ENCODE peak calls at places on chromosome 1, in seven cellular contexts. U is BJ, D is activated B cell treated with CpG ODN at 0.5 μM for 24 hours, N is MM.1S, R is body of pancreas, G is GM12865, Y is epithelial cell of proximal tubule. A is an unnamed sample.

GRCh38 chr1:224621813-224622682 is 5.9 kb downstream of the CNIH3 start:
- DNase-seq in Y (no peak), G (no peak), U (no peak), R (no peak), N (no peak), D (no peak), A (no peak)

GRCh38 chr1:205042911-205043806 is at the start of gene CNTN2:
- DNase-seq in D (no peak), Y (no peak), G (no peak), N (no peak), R (no peak), U (no peak), A (no peak)

GRCh38 chr1:55466343-55466742 is 251.2 kb upstream of the USP24 start:
- DNase-seq in G (no peak), R (no peak), U (no peak), N (no peak), Y (no peak), D (no peak), A (no peak)

GRCh38 chr1:192609110-192610079 is 26.6 kb upstream of the RGS13 start:
- DNase-seq in D (peak; percentile 56), G (peak; percentile 95), Y (no peak), R (no peak), U (no peak), N (peak; percentile 95), A (no peak)

GRCh38 chr1:201059401-201059800 is 35.9 kb upstream of the KIF21B start:
- DNase-seq in R (no peak), G (no peak), D (no peak), U (no peak), Y (no peak), N (no peak), A (no peak)

GRCh38 chr1:55560246-55560645 is 345.1 kb upstream of the USP24 start:
- DNase-seq in R (no peak), G (no peak), Y (no peak), N (no peak), U (no peak), D (no peak), A (no peak)

GRCh38 chr1:76068542-76068941 is 6.0 kb upstream of the ST6GALNAC3 start:
- DNase-seq in Y (no peak), D (no peak), N (no peak), U (no peak), R (no peak), G (no peak), A (no peak)

GRCh38 chr1:201468844-201469644 is at the start of gene PHLDA3:
- DNase-seq in R (peak; percentile 73), N (peak; percentile 67), U (peak; percentile 70), D (no peak), G (peak; percentile 83), Y (no peak), A (peak; percentile 59)

GRCh38 chr1:67355745-67356424 is 48.2 kb downstream of the IL12RB2 start:
- DNase-seq in D (no peak), R (no peak), N (no peak), U (peak; percentile 83), G (no peak), Y (no peak), A (peak; percentile 90)

GRCh38 chr1:199336745-199337640 is 690.5 kb upstream of the NR5A2 start:
- DNase-seq in U (no peak), G (peak; percentile 38), R (no peak), D (no peak), Y (no peak), N (no peak), A (no peak)

GRCh38 chr1:157659576-157660247 is 40.9 kb downstream of the FCRL3 start:
- DNase-seq in U (no peak), R (no peak), Y (no peak), G (peak; percentile 7), D (no peak), N (peak; percentile 91), A (no peak)

GRCh38 chr1:198498881-198499280 is 41.6 kb downstream of the ATP6V1G3 start:
- DNase-seq in Y (no peak), D (no peak), G (no peak), R (no peak), U (no peak), N (no peak), A (no peak)

GRCh38 chr1:72837781-72838180 is 555.4 kb upstream of the NEGR1 start:
- DNase-seq in U (no peak), G (no peak), R (no peak), Y (no peak), N (no peak), D (no peak), A (no peak)

GRCh38 chr1:235950318-235950717 is 83.6 kb upstream of the LYST start:
- DNase-seq in R (no peak), U (no peak), Y (no peak), G (no peak), N (no peak), D (no peak), A (no peak)

GRCh38 chr1:51736702-51737101 is 119.8 kb downstream of the OSBPL9 start:
- DNase-seq in D (no peak), Y (peak; percentile 87), U (no peak), G (peak; percentile 53), R (no peak), N (peak; percentile 50), A (peak; percentile 81)

GRCh38 chr1:7478797-7479499 is 292.1 kb upstream of the VAMP3 start:
- DNase-seq in R (peak; percentile 45), Y (peak; percentile 30), N (no peak), D (no peak), G (peak; percentile 63), U (no peak), A (no peak)

GRCh38 chr1:93777255-93777654 is 95.6 kb upstream of the BCAR3 start:
- DNase-seq in Y (no peak), N (no peak), G (no peak), D (no peak), R (no peak), U (no peak), A (no peak)

GRCh38 chr1:93776728-93777127 is 95.1 kb upstream of the BCAR3 start:
- DNase-seq in D (no peak), N (no peak), Y (no peak), R (no peak), G (no peak), U (no peak), A (no peak)

GRCh38 chr1:93773049-93773838 is 91.6 kb upstream of the BCAR3 start:
- DNase-seq in Y (no peak), G (no peak), R (no peak), U (no peak), D (no peak), N (no peak), A (no peak)

GRCh38 chr1:93774707-93775106 is 93.1 kb upstream of the BCAR3 start:
- DNase-seq in R (no peak), G (no peak), U (no peak), N (no peak), Y (no peak), D (no peak), A (peak; percentile 95)

GRCh38 chr1:93775224-93775623 is 93.6 kb upstream of the BCAR3 start:
- DNase-seq in N (no peak), R (no peak), D (no peak), U (no peak), G (no peak), Y (no peak), A (no peak)
- TF ChIP-seq CTCF in N (no peak), R (no peak), D (no peak), U (no peak), G (no peak), Y (no peak), A (no peak)

GRCh38 chr1:174883361-174883760 is 116.4 kb upstream of the CACYBP start:
- DNase-seq in N (peak; percentile 38), Y (no peak), U (peak; percentile 1), D (no peak), R (no peak), G (peak; percentile 11), A (no peak)
- TF ChIP-seq CTCF in N (peak; percentile 26), Y (peak; percentile 21), U (no peak), D (no peak), R (peak; percentile 5), G (no peak), A (no peak)

GRCh38 chr1:28756846-28757245 is 20.1 kb downstream of the YTHDF2 start:
- DNase-seq in U (no peak), R (no peak), G (no peak), D (no peak), Y (no peak), N (no peak), A (no peak)
- TF ChIP-seq CTCF in U (peak; percentile 19), R (peak; percentile 21), G (no peak), D (no peak), Y (peak; percentile 39), N (peak; percentile 18), A (no peak)

GRCh38 chr1:84724128-84724860 is 34.0 kb upstream of the SSX2IP start:
- DNase-seq in N (no peak), G (peak; percentile 41), Y (no peak), R (peak; percentile 15), D (peak; percentile 23), U (no peak), A (no peak)
- TF ChIP-seq CTCF in N (peak; percentile 33), G (peak; percentile 57), Y (peak; percentile 66), R (peak; percentile 20), D (no peak), U (peak; percentile 17), A (peak; percentile 8)

GRCh38 chr1:53946252-53947171 is at the start of gene LRRC42:
- DNase-seq in R (no peak), G (no peak), D (no peak), N (no peak), Y (no peak), U (no peak), A (no peak)
- TF ChIP-seq CTCF in R (peak; percentile 45), G (peak; percentile 27), D (no peak), N (peak; percentile 25), Y (peak; percentile 33), U (peak; percentile 23), A (peak; percentile 24)

DNA sequence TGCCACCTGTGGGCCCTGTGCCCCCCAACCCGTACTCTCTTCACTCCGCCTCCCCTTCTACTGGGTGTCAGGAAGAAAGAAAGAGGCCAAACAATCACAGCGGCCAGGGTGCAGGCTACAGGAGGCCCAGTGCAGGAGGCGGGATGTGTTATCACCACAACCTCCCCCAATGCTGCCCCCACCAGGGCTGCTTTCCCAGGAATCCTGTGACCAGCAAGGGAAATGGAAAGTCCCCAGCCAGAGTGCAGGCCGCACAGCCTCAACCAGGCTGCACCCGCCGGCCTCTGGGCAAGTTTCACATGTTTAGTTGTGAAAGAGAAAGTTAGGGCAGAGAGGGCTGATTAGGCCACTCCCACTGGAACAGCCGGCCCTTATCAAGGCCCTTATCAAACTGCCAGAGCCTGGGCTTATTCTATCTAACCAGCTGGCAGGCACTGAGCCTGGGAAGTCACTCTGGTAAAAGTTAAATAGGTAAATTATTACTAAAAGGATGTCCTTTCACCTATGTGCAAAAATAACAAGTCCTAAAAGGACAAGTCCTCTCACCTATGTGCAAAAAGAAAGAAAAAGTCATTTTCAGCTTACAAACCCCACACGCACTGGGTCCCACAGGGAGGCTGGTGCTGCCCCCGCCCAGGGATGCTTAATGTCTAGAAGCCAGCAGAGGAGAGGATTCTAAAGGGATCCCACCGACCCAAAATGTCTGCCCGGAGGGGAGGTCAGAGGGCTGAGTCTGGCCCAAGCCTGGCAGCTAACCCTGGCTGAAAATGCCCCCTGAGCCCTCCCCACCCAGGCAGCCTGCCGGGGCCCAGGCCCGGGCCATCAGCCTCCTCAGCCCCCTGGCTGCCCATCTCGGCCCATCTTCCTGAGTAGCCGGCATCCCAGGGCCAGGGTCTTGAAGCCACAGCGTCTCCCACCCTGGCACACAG is 33.7 kb downstream of the ACOT7 start:
- DNase-seq in R (peak; percentile 75), N (peak; percentile 87), U (no peak), D (peak; percentile 23), Y (peak; percentile 35), G (peak; percentile 92), A (no peak)
- TF ChIP-seq CTCF in R (no peak), N (no peak), U (no peak), D (no peak), Y (peak; percentile 14), G (no peak), A (no peak)

GRCh38 chr1:246117066-246117791 is 389.9 kb downstream of the SMYD3 start:
- DNase-seq in D (no peak), U (no peak), G (peak; percentile 64), R (peak; percentile 45), Y (no peak), N (peak; percentile 31), A (peak; percentile 43)
- TF ChIP-seq CTCF in D (no peak), U (peak; percentile 65), G (peak; percentile 27), R (peak; percentile 70), Y (peak; percentile 46), N (peak; percentile 17), A (peak; percentile 45)

A was measured in astrocyte of the cerebellum.